ENCODE peak calls at places on chromosomes 2 and 18, in ten cellular contexts. C is cardiac muscle cell, H is psoas muscle, V is heart left ventricle, O is heart right ventricle, W is PC-9, J is GM23338, N is lung, B is left lung, R is aorta. Y is an unnamed sample.

GRCh38 chr18:51339866-51340265 is 142.4 kb upstream of the MEX3C start:
- DNase-seq in C (peak; percentile 58), H (no peak), V (no peak), O (no peak), W (no peak), J (no peak), N (no peak), B (no peak), R (no peak), Y (no peak)

GRCh38 chr18:39345321-39345720 is 1779.7 kb upstream of the CELF4 start:
- DNase-seq in C (no peak), H (no peak), V (no peak), O (no peak), W (no peak), J (no peak), N (no peak), B (no peak), R (no peak), Y (no peak)

GRCh38 chr2:168457177-168457905 is 1.3 kb downstream of the CERS6 start:
- DNase-seq in C (no peak), H (no peak), V (no peak), O (no peak), W (no peak), J (no peak), N (no peak), B (no peak), R (no peak), Y (no peak)

GRCh38 chr2:74199275-74199701 is 873 bp downstream of the MTHFD2 start:
- DNase-seq in C (no peak), H (no peak), V (no peak), O (no peak), W (no peak), J (no peak), N (no peak), B (no peak), R (no peak), Y (no peak)

GRCh38 chr2:10566021-10566420 is 117.9 kb upstream of the ODC1 start:
- DNase-seq in C (no peak), H (no peak), V (no peak), O (no peak), W (no peak), J (no peak), N (no peak), B (no peak), R (no peak), Y (no peak)

GRCh38 chr2:51971136-51971535 is 939.2 kb upstream of the NRXN1 start:
- DNase-seq in C (no peak), H (no peak), V (no peak), O (no peak), W (no peak), J (no peak), N (no peak), B (no peak), R (no peak), Y (no peak)

GRCh38 chr2:102063948-102064678 is 72.4 kb downstream of the IL1R2 start:
- DNase-seq in C (peak; percentile 100), H (peak; percentile 92), V (peak; percentile 95), O (peak; percentile 83), W (peak; percentile 75), J (peak; percentile 35), N (peak; percentile 88), B (peak; percentile 87), R (peak; percentile 93), Y (peak; percentile 71)

GRCh38 chr2:10232096-10232815 is 70.4 kb upstream of the HPCAL1 start:
- DNase-seq in C (no peak), H (no peak), V (no peak), O (no peak), W (no peak), J (no peak), N (no peak), B (no peak), R (peak; percentile 55), Y (no peak)

GRCh38 chr2:109306190-109306589 is 177.2 kb downstream of the SH3RF3 start:
- DNase-seq in C (no peak), H (no peak), V (no peak), O (no peak), W (no peak), J (no peak), N (no peak), B (no peak), R (no peak), Y (no peak)

GRCh38 chr18:3380384-3380961 is 69.5 kb upstream of the TGIF1 start:
- DNase-seq in C (peak; percentile 62), H (peak; percentile 46), V (no peak), O (no peak), W (no peak), J (no peak), N (no peak), B (no peak), R (no peak), Y (no peak)

GRCh38 chr2:175282300-175282699 is 100.8 kb upstream of the ATP5MC3 start:
- DNase-seq in C (peak; percentile 65), H (no peak), V (no peak), O (no peak), W (no peak), J (peak; percentile 68), N (no peak), B (no peak), R (no peak), Y (no peak)

GRCh38 chr2:70708376-70709199 is 59.4 kb downstream of the ADD2 start:
- DNase-seq in C (peak; percentile 37), H (no peak), V (no peak), O (no peak), W (no peak), J (no peak), N (no peak), B (no peak), R (no peak), Y (no peak)

GRCh38 chr18:54109131-54109683 is 115.3 kb downstream of the MBD2 start:
- DNase-seq in C (peak; percentile 15), H (no peak), V (no peak), O (no peak), W (no peak), J (no peak), N (no peak), B (no peak), R (no peak), Y (no peak)

GRCh38 chr2:206823178-206823577 is 57.8 kb downstream of the FASTKD2 start:
- DNase-seq in C (no peak), H (no peak), V (peak; percentile 45), O (peak; percentile 46), W (no peak), J (no peak), N (no peak), B (no peak), R (no peak), Y (no peak)

GRCh38 chr2:219560037-219560892 is 11.1 kb downstream of the OBSL1 start:
- DNase-seq in C (no peak), H (no peak), V (no peak), O (no peak), W (no peak), J (no peak), N (no peak), B (no peak), R (peak; percentile 64), Y (no peak)

GRCh38 chr2:172438064-172438421 is 10.7 kb downstream of the ITGA6 start:
- DNase-seq in C (no peak), H (no peak), V (no peak), O (no peak), W (no peak), J (no peak), N (no peak), B (no peak), R (no peak), Y (no peak)

GRCh38 chr2:168853471-168853870 is 36.8 kb downstream of the SPC25 start:
- DNase-seq in C (no peak), H (no peak), V (no peak), O (no peak), W (no peak), J (no peak), N (no peak), B (no peak), R (no peak), Y (no peak)

GRCh38 chr18:28802546-28802945 is 625.6 kb upstream of the CDH2 start:
- DNase-seq in C (peak; percentile 59), H (no peak), V (no peak), O (no peak), W (no peak), J (no peak), N (no peak), B (no peak), R (no peak), Y (no peak)

GRCh38 chr2:236168110-236169067 is at the start of gene GBX2:
- DNase-seq in C (peak; percentile 70), H (no peak), V (no peak), O (no peak), W (no peak), J (peak; percentile 95), N (no peak), B (no peak), R (peak; percentile 67), Y (no peak)

DNA sequence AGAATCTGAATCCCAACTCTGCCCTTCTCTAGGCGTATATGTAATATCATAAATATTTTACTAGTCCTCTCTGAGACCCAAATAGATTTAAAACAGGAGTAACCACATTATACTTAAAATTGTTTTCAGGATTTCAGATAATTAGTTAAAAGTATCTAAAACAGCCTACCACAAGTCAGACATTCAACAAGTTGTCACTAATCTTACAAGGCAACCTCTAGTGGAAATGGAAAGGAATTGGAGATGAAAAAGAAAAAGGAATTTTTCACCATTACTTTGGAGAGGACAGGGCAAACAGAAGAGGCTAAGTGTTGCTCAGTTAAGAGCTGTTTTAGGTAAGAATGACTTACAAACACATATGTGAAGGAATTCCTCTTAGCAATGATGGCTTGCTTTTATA is 11.4 kb downstream of the CUL3 start:
- DNase-seq in C (no peak), H (no peak), V (no peak), O (no peak), W (no peak), J (no peak), N (no peak), B (no peak), R (no peak), Y (no peak)
- H3K4me1 ChIP-seq in C (peaks cover 23% of the 10 kb centered on the region), H (peaks cover 91% of the 10 kb centered on the region), V (peaks cover 92% of the 10 kb centered on the region), O (peaks cover 73% of the 10 kb centered on the region), W (peaks cover 49% of the 10 kb centered on the region), J (peaks cover 78% of the 10 kb centered on the region), N (peaks cover 41% of the 10 kb centered on the region), B (peaks cover 89% of the 10 kb centered on the region), R (peaks cover 5% of the 10 kb centered on the region), Y (peaks cover 41% of the 10 kb centered on the region)

GRCh38 chr2:42613281-42614064 is 45.0 kb downstream of the MTA3 start:
- DNase-seq in C (peak; percentile 33), H (no peak), V (no peak), O (no peak), W (no peak), J (no peak), N (no peak), B (no peak), R (no peak), Y (no peak)
- H3K36me3 ChIP-seq in C (peaks cover 14% of the 10 kb centered on the region), H (no peaks in the 10 kb centered on the region), V (peaks cover 26% of the 10 kb centered on the region), O (peaks cover 34% of the 10 kb centered on the region), W (peaks cover 15% of the 10 kb centered on the region), J (peaks cover 30% of the 10 kb centered on the region), N (peaks cover 8% of the 10 kb centered on the region), B (no peaks in the 10 kb centered on the region), R (no peaks in the 10 kb centered on the region), Y (no peaks in the 10 kb centered on the region)

GRCh38 chr2:127703282-127703681 is 2.0 kb downstream of the SFT2D3 start:
- DNase-seq in C (no peak), H (no peak), V (no peak), O (no peak), W (no peak), J (no peak), N (no peak), B (no peak), R (no peak), Y (no peak)
- H3K4me1 ChIP-seq in C (peaks cover 10% of the 10 kb centered on the region), H (peaks cover 35% of the 10 kb centered on the region), V (peaks cover 54% of the 10 kb centered on the region), O (peaks cover 26% of the 10 kb centered on the region), W (peaks cover 29% of the 10 kb centered on the region), J (peaks cover 22% of the 10 kb centered on the region), N (peaks cover 8% of the 10 kb centered on the region), B (peaks cover 47% of the 10 kb centered on the region), R (no peaks in the 10 kb centered on the region), Y (peaks cover 3% of the 10 kb centered on the region)

GRCh38 chr2:60886962-60887361 is 5.6 kb downstream of the REL start:
- DNase-seq in C (no peak), H (no peak), V (no peak), O (no peak), W (no peak), J (no peak), N (no peak), B (no peak), R (no peak), Y (no peak)
- H3K36me3 ChIP-seq in C (peaks cover 2% of the 10 kb centered on the region), H (no peaks in the 10 kb centered on the region), V (peaks cover 1% of the 10 kb centered on the region), O (peaks cover 4% of the 10 kb centered on the region), W (peaks cover 3% of the 10 kb centered on the region), J (no peaks in the 10 kb centered on the region), N (no peaks in the 10 kb centered on the region), B (peaks cover 2% of the 10 kb centered on the region), R (no peaks in the 10 kb centered on the region), Y (no peaks in the 10 kb centered on the region)

Y was measured in pancreas.